ENCODE peak calls at places on chromosomes 11 and 22, in eight cellular contexts. One of them, this sample, is unnamed.

GRCh38 chr11:47723041-47723440 is 7.9 kb upstream of the AGBL2 start:
- DNase-seq in HTR-8/SVneo: no peak
- DNase-seq in Daoy: no peak
- DNase-seq in ELR: no peak
- DNase-seq in LHCN-M2: no peak
- DNase-seq in activated effector memory CD4-positive, alpha-beta T cell treated with anti-CD3 and anti-CD28 coated beads, Interleukin-2, amount 50 U/mL, for 16 hours: no peak
- DNase-seq in NCI-H2081: no peak
- DNase-seq in stimulated activated CD8-positive, alpha-beta memory T cell treated with anti-CD3 and anti-CD28 coated beads, Interleukin-15, amount 100 ng/mL, for 24 hours: no peak
- DNase-seq in this sample: no peak

GRCh38 chr22:25987948-25988347 is 181.3 kb upstream of the SEZ6L start:
- DNase-seq in stimulated activated CD8-positive, alpha-beta memory T cell treated with anti-CD3 and anti-CD28 coated beads, Interleukin-15, amount 100 ng/mL, for 24 hours: no peak
- DNase-seq in ELR: no peak
- DNase-seq in NCI-H2081: no peak
- DNase-seq in LHCN-M2: no peak
- DNase-seq in activated effector memory CD4-positive, alpha-beta T cell treated with anti-CD3 and anti-CD28 coated beads, Interleukin-2, amount 50 U/mL, for 16 hours: no peak
- DNase-seq in Daoy: peak; percentile 42
- DNase-seq in HTR-8/SVneo: no peak
- DNase-seq in this sample: no peak

GRCh38 chr11:8056810-8057463 is 24.1 kb upstream of the TUB start:
- DNase-seq in NCI-H2081: no peak
- DNase-seq in activated effector memory CD4-positive, alpha-beta T cell treated with anti-CD3 and anti-CD28 coated beads, Interleukin-2, amount 50 U/mL, for 16 hours: no peak
- DNase-seq in ELR: peak; percentile 47
- DNase-seq in LHCN-M2: peak; percentile 67
- DNase-seq in Daoy: no peak
- DNase-seq in HTR-8/SVneo: no peak
- DNase-seq in stimulated activated CD8-positive, alpha-beta memory T cell treated with anti-CD3 and anti-CD28 coated beads, Interleukin-15, amount 100 ng/mL, for 24 hours: no peak
- DNase-seq in this sample: no peak

GRCh38 chr11:124311269-124311668 is 2.5 kb downstream of the OR8D1 start:
- DNase-seq in LHCN-M2: no peak
- DNase-seq in HTR-8/SVneo: no peak
- DNase-seq in stimulated activated CD8-positive, alpha-beta memory T cell treated with anti-CD3 and anti-CD28 coated beads, Interleukin-15, amount 100 ng/mL, for 24 hours: no peak
- DNase-seq in NCI-H2081: no peak
- DNase-seq in activated effector memory CD4-positive, alpha-beta T cell treated with anti-CD3 and anti-CD28 coated beads, Interleukin-2, amount 50 U/mL, for 16 hours: no peak
- DNase-seq in ELR: no peak
- DNase-seq in Daoy: no peak
- DNase-seq in this sample: no peak

GRCh38 chr22:44129614-44129976 is 51.1 kb upstream of the PARVG start:
- DNase-seq in ELR: no peak
- DNase-seq in activated effector memory CD4-positive, alpha-beta T cell treated with anti-CD3 and anti-CD28 coated beads, Interleukin-2, amount 50 U/mL, for 16 hours: no peak
- DNase-seq in Daoy: peak; percentile 29
- DNase-seq in HTR-8/SVneo: no peak
- DNase-seq in stimulated activated CD8-positive, alpha-beta memory T cell treated with anti-CD3 and anti-CD28 coated beads, Interleukin-15, amount 100 ng/mL, for 24 hours: no peak
- DNase-seq in NCI-H2081: no peak
- DNase-seq in LHCN-M2: peak; percentile 81
- DNase-seq in this sample: no peak

GRCh38 chr22:39960791-39961746 is 872 bp downstream of the TMA7B start:
- DNase-seq in activated effector memory CD4-positive, alpha-beta T cell treated with anti-CD3 and anti-CD28 coated beads, Interleukin-2, amount 50 U/mL, for 16 hours: peak; percentile 87
- DNase-seq in LHCN-M2: peak; percentile 34
- DNase-seq in HTR-8/SVneo: peak; percentile 60
- DNase-seq in stimulated activated CD8-positive, alpha-beta memory T cell treated with anti-CD3 and anti-CD28 coated beads, Interleukin-15, amount 100 ng/mL, for 24 hours: no peak
- DNase-seq in Daoy: peak; percentile 96
- DNase-seq in ELR: peak; percentile 97
- DNase-seq in NCI-H2081: no peak
- DNase-seq in this sample: no peak

GRCh38 chr11:17930544-17931144 is 82.2 kb downstream of the SERGEF start:
- DNase-seq in stimulated activated CD8-positive, alpha-beta memory T cell treated with anti-CD3 and anti-CD28 coated beads, Interleukin-15, amount 100 ng/mL, for 24 hours: no peak
- DNase-seq in HTR-8/SVneo: no peak
- DNase-seq in NCI-H2081: no peak
- DNase-seq in ELR: no peak
- DNase-seq in LHCN-M2: no peak
- DNase-seq in Daoy: no peak
- DNase-seq in activated effector memory CD4-positive, alpha-beta T cell treated with anti-CD3 and anti-CD28 coated beads, Interleukin-2, amount 50 U/mL, for 16 hours: no peak
- DNase-seq in this sample: no peak

GRCh38 chr11:95925011-95925410 is 1.1 kb upstream of the MTMR2 start:
- DNase-seq in LHCN-M2: no peak
- DNase-seq in HTR-8/SVneo: peak; percentile 31
- DNase-seq in stimulated activated CD8-positive, alpha-beta memory T cell treated with anti-CD3 and anti-CD28 coated beads, Interleukin-15, amount 100 ng/mL, for 24 hours: no peak
- DNase-seq in ELR: peak; percentile 70
- DNase-seq in activated effector memory CD4-positive, alpha-beta T cell treated with anti-CD3 and anti-CD28 coated beads, Interleukin-2, amount 50 U/mL, for 16 hours: no peak
- DNase-seq in NCI-H2081: no peak
- DNase-seq in Daoy: peak; percentile 38
- DNase-seq in this sample: no peak

GRCh38 chr11:84993386-84993785 is 633.8 kb downstream of the DLG2 start:
- DNase-seq in ELR: peak; percentile 16
- DNase-seq in activated effector memory CD4-positive, alpha-beta T cell treated with anti-CD3 and anti-CD28 coated beads, Interleukin-2, amount 50 U/mL, for 16 hours: no peak
- DNase-seq in NCI-H2081: no peak
- DNase-seq in LHCN-M2: no peak
- DNase-seq in stimulated activated CD8-positive, alpha-beta memory T cell treated with anti-CD3 and anti-CD28 coated beads, Interleukin-15, amount 100 ng/mL, for 24 hours: no peak
- DNase-seq in Daoy: no peak
- DNase-seq in HTR-8/SVneo: no peak
- DNase-seq in this sample: peak; percentile 47

GRCh38 chr11:125903753-125904659 is at the start of gene DDX25:
- DNase-seq in HTR-8/SVneo: no peak
- DNase-seq in NCI-H2081: peak; percentile 20
- DNase-seq in LHCN-M2: no peak
- DNase-seq in activated effector memory CD4-positive, alpha-beta T cell treated with anti-CD3 and anti-CD28 coated beads, Interleukin-2, amount 50 U/mL, for 16 hours: peak; percentile 69
- DNase-seq in stimulated activated CD8-positive, alpha-beta memory T cell treated with anti-CD3 and anti-CD28 coated beads, Interleukin-15, amount 100 ng/mL, for 24 hours: no peak
- DNase-seq in ELR: no peak
- DNase-seq in Daoy: peak; percentile 49
- DNase-seq in this sample: no peak

GRCh38 chr22:37546436-37547248 is 13.6 kb upstream of the CDC42EP1 start:
- DNase-seq in stimulated activated CD8-positive, alpha-beta memory T cell treated with anti-CD3 and anti-CD28 coated beads, Interleukin-15, amount 100 ng/mL, for 24 hours: no peak
- DNase-seq in LHCN-M2: peak; percentile 93
- DNase-seq in activated effector memory CD4-positive, alpha-beta T cell treated with anti-CD3 and anti-CD28 coated beads, Interleukin-2, amount 50 U/mL, for 16 hours: no peak
- DNase-seq in HTR-8/SVneo: no peak
- DNase-seq in Daoy: no peak
- DNase-seq in NCI-H2081: no peak
- DNase-seq in ELR: peak; percentile 74
- DNase-seq in this sample: no peak

GRCh38 chr11:63567044-63567840 is 4.1 kb upstream of the PLAAT2 start:
- DNase-seq in stimulated activated CD8-positive, alpha-beta memory T cell treated with anti-CD3 and anti-CD28 coated beads, Interleukin-15, amount 100 ng/mL, for 24 hours: no peak
- DNase-seq in LHCN-M2: peak; percentile 89
- DNase-seq in NCI-H2081: no peak
- DNase-seq in HTR-8/SVneo: peak; percentile 50
- DNase-seq in activated effector memory CD4-positive, alpha-beta T cell treated with anti-CD3 and anti-CD28 coated beads, Interleukin-2, amount 50 U/mL, for 16 hours: peak; percentile 86
- DNase-seq in Daoy: peak; percentile 89
- DNase-seq in ELR: peak; percentile 93
- DNase-seq in this sample: no peak

GRCh38 chr22:22450343-22450839 is 58.2 kb downstream of the ZNF280B start:
- DNase-seq in activated effector memory CD4-positive, alpha-beta T cell treated with anti-CD3 and anti-CD28 coated beads, Interleukin-2, amount 50 U/mL, for 16 hours: no peak
- DNase-seq in LHCN-M2: no peak
- DNase-seq in Daoy: no peak
- DNase-seq in stimulated activated CD8-positive, alpha-beta memory T cell treated with anti-CD3 and anti-CD28 coated beads, Interleukin-15, amount 100 ng/mL, for 24 hours: no peak
- DNase-seq in ELR: no peak
- DNase-seq in HTR-8/SVneo: no peak
- DNase-seq in NCI-H2081: no peak
- DNase-seq in this sample: no peak

GRCh38 chr22:48748113-48748859 is 1079.4 kb downstream of the BRD1 start:
- DNase-seq in activated effector memory CD4-positive, alpha-beta T cell treated with anti-CD3 and anti-CD28 coated beads, Interleukin-2, amount 50 U/mL, for 16 hours: peak; percentile 39
- DNase-seq in ELR: no peak
- DNase-seq in HTR-8/SVneo: no peak
- DNase-seq in NCI-H2081: no peak
- DNase-seq in LHCN-M2: no peak
- DNase-seq in Daoy: no peak
- DNase-seq in stimulated activated CD8-positive, alpha-beta memory T cell treated with anti-CD3 and anti-CD28 coated beads, Interleukin-15, amount 100 ng/mL, for 24 hours: no peak
- DNase-seq in this sample: no peak

GRCh38 chr11:119100246-119100959 is 1.2 kb downstream of the DPAGT1 start:
- DNase-seq in Daoy: peak; percentile 21
- DNase-seq in ELR: peak; percentile 65
- DNase-seq in stimulated activated CD8-positive, alpha-beta memory T cell treated with anti-CD3 and anti-CD28 coated beads, Interleukin-15, amount 100 ng/mL, for 24 hours: no peak
- DNase-seq in HTR-8/SVneo: peak; percentile 35
- DNase-seq in activated effector memory CD4-positive, alpha-beta T cell treated with anti-CD3 and anti-CD28 coated beads, Interleukin-2, amount 50 U/mL, for 16 hours: no peak
- DNase-seq in NCI-H2081: peak; percentile 33
- DNase-seq in LHCN-M2: peak; percentile 53
- DNase-seq in this sample: no peak

GRCh38 chr11:79264284-79264683 is 176.5 kb downstream of the TENM4 start:
- DNase-seq in Daoy: no peak
- DNase-seq in NCI-H2081: no peak
- DNase-seq in stimulated activated CD8-positive, alpha-beta memory T cell treated with anti-CD3 and anti-CD28 coated beads, Interleukin-15, amount 100 ng/mL, for 24 hours: no peak
- DNase-seq in activated effector memory CD4-positive, alpha-beta T cell treated with anti-CD3 and anti-CD28 coated beads, Interleukin-2, amount 50 U/mL, for 16 hours: no peak
- DNase-seq in LHCN-M2: no peak
- DNase-seq in HTR-8/SVneo: no peak
- DNase-seq in ELR: no peak
- DNase-seq in this sample: no peak

GRCh38 chr11:70760416-70761020 is 362.2 kb downstream of the CTTN start:
- DNase-seq in activated effector memory CD4-positive, alpha-beta T cell treated with anti-CD3 and anti-CD28 coated beads, Interleukin-2, amount 50 U/mL, for 16 hours: no peak
- DNase-seq in Daoy: no peak
- DNase-seq in ELR: no peak
- DNase-seq in HTR-8/SVneo: no peak
- DNase-seq in LHCN-M2: no peak
- DNase-seq in stimulated activated CD8-positive, alpha-beta memory T cell treated with anti-CD3 and anti-CD28 coated beads, Interleukin-15, amount 100 ng/mL, for 24 hours: no peak
- DNase-seq in NCI-H2081: no peak
- DNase-seq in this sample: no peak

GRCh38 chr11:19868281-19868821 is 155.7 kb downstream of the NAV2 start:
- DNase-seq in activated effector memory CD4-positive, alpha-beta T cell treated with anti-CD3 and anti-CD28 coated beads, Interleukin-2, amount 50 U/mL, for 16 hours: no peak
- DNase-seq in NCI-H2081: no peak
- DNase-seq in HTR-8/SVneo: peak; percentile 8
- DNase-seq in LHCN-M2: peak; percentile 99
- DNase-seq in ELR: peak; percentile 14
- DNase-seq in stimulated activated CD8-positive, alpha-beta memory T cell treated with anti-CD3 and anti-CD28 coated beads, Interleukin-15, amount 100 ng/mL, for 24 hours: no peak
- DNase-seq in Daoy: peak; percentile 71
- DNase-seq in this sample: no peak

GRCh38 chr11:64876835-64877341 is 1.5 kb downstream of the EHD1 start:
- DNase-seq in ELR: peak; percentile 56
- DNase-seq in Daoy: no peak
- DNase-seq in NCI-H2081: no peak
- DNase-seq in activated effector memory CD4-positive, alpha-beta T cell treated with anti-CD3 and anti-CD28 coated beads, Interleukin-2, amount 50 U/mL, for 16 hours: no peak
- DNase-seq in stimulated activated CD8-positive, alpha-beta memory T cell treated with anti-CD3 and anti-CD28 coated beads, Interleukin-15, amount 100 ng/mL, for 24 hours: no peak
- DNase-seq in HTR-8/SVneo: peak; percentile 38
- DNase-seq in LHCN-M2: no peak
- DNase-seq in this sample: no peak

GRCh38 chr11:96033569-96033968 is 109.7 kb upstream of the MTMR2 start:
- DNase-seq in LHCN-M2: no peak
- DNase-seq in activated effector memory CD4-positive, alpha-beta T cell treated with anti-CD3 and anti-CD28 coated beads, Interleukin-2, amount 50 U/mL, for 16 hours: no peak
- DNase-seq in stimulated activated CD8-positive, alpha-beta memory T cell treated with anti-CD3 and anti-CD28 coated beads, Interleukin-15, amount 100 ng/mL, for 24 hours: no peak
- DNase-seq in Daoy: no peak
- DNase-seq in ELR: no peak
- DNase-seq in HTR-8/SVneo: no peak
- DNase-seq in NCI-H2081: no peak
- DNase-seq in this sample: no peak

GRCh38 chr11:99066609-99067008 is 45.9 kb downstream of the CNTN5 start:
- DNase-seq in NCI-H2081: peak; percentile 28
- DNase-seq in activated effector memory CD4-positive, alpha-beta T cell treated with anti-CD3 and anti-CD28 coated beads, Interleukin-2, amount 50 U/mL, for 16 hours: no peak
- DNase-seq in HTR-8/SVneo: no peak
- DNase-seq in Daoy: no peak
- DNase-seq in stimulated activated CD8-positive, alpha-beta memory T cell treated with anti-CD3 and anti-CD28 coated beads, Interleukin-15, amount 100 ng/mL, for 24 hours: no peak
- DNase-seq in LHCN-M2: no peak
- DNase-seq in ELR: no peak
- DNase-seq in this sample: no peak

GRCh38 chr22:42990131-42990838 is 24.7 kb downstream of the PACSIN2 start:
- DNase-seq in LHCN-M2: peak; percentile 95
- DNase-seq in stimulated activated CD8-positive, alpha-beta memory T cell treated with anti-CD3 and anti-CD28 coated beads, Interleukin-15, amount 100 ng/mL, for 24 hours: no peak
- DNase-seq in NCI-H2081: no peak
- DNase-seq in HTR-8/SVneo: peak; percentile 74
- DNase-seq in ELR: peak; percentile 94
- DNase-seq in activated effector memory CD4-positive, alpha-beta T cell treated with anti-CD3 and anti-CD28 coated beads, Interleukin-2, amount 50 U/mL, for 16 hours: no peak
- DNase-seq in Daoy: peak; percentile 86
- DNase-seq in this sample: no peak